ENCODE peak calls at places on chromosome 22, in four cellular contexts. U is EL; F is activated naive CD8-positive, alpha-beta T cell treated with anti-CD3 and anti-CD28 coated beads, Interleukin-2, amount 50 U/mL, for 24 hours; Q is CD4-positive, alpha-beta memory T cell. D is an unnamed sample.

GRCh38 chr22:49297286-49297870 is 530.3 kb downstream of the BRD1 start:
- DNase-seq in U (no peak), F (no peak), Q (no peak), D (no peak)

GRCh38 chr22:30574095-30574981 is at the start of gene GAL3ST1:
- DNase-seq in Q (no peak), F (no peak), U (no peak), D (no peak)

GRCh38 chr22:41417622-41418390 is 28.8 kb downstream of the TOB2 start:
- DNase-seq in F (no peak), U (peak), Q (no peak), D (peak)

GRCh38 chr22:22710719-22711531 is 66.5 kb downstream of the GGTLC2 start:
- DNase-seq in Q (peak), U (peak), F (peak), D (no peak)

GRCh38 chr22:25351631-25352293 is 132.3 kb downstream of the CRYBB2 start:
- DNase-seq in F (no peak), U (no peak), Q (no peak), D (no peak)

GRCh38 chr22:36155702-36156101 is 4.9 kb downstream of the APOL3 start:
- DNase-seq in U (no peak), Q (no peak), F (no peak), D (no peak)

GRCh38 chr22:21594865-21595452 is 27.4 kb downstream of the UBE2L3 start:
- DNase-seq in U (no peak), F (no peak), Q (no peak), D (no peak)

GRCh38 chr22:19448076-19448607 is 631 bp upstream of the C22orf39 start:
- DNase-seq in U (peak), F (peak), Q (no peak), D (peak)

GRCh38 chr22:26086359-26086758 is 82.9 kb upstream of the SEZ6L start:
- DNase-seq in U (no peak), Q (no peak), F (no peak), D (no peak)

GRCh38 chr22:17705565-17706450 is 67.3 kb downstream of the BCL2L13 start:
- DNase-seq in Q (no peak), U (peak), F (no peak), D (peak)

GRCh38 chr22:35375031-35375430 is 5.9 kb upstream of the HMOX1 start:
- DNase-seq in Q (no peak), U (no peak), F (no peak), D (peak)

GRCh38 chr22:22060200-22061084 is 77.9 kb upstream of the TOP3B start:
- DNase-seq in U (peak), Q (peak), F (peak), D (peak)

GRCh38 chr22:20260071-20260722 is 7.9 kb downstream of the RTN4R start:
- DNase-seq in F (no peak), U (no peak), Q (no peak), D (no peak)

GRCh38 chr22:46073683-46074504 is 76.4 kb upstream of the PPARA start:
- DNase-seq in F (no peak), U (peak), Q (no peak), D (peak)

GRCh38 chr22:47090591-47091240 is 328.3 kb downstream of the TBC1D22A start:
- DNase-seq in U (peak), Q (peak), F (no peak), D (no peak)

GRCh38 chr22:17785185-17786184 is 11.2 kb upstream of the BID start:
- DNase-seq in F (peak), U (peak), Q (peak), D (no peak)

GRCh38 chr22:28759861-28760560 is 12.5 kb upstream of the CCDC117 start:
- DNase-seq in F (no peak), U (no peak), Q (no peak), D (peak)

GRCh38 chr22:17267661-17268330 is 48.6 kb upstream of the ADA2 start:
- DNase-seq in Q (no peak), F (no peak), U (no peak), D (no peak)

GRCh38 chr22:46549565-46549840 is 12.1 kb upstream of the CELSR1 start:
- DNase-seq in F (no peak), U (no peak), Q (no peak), D (no peak)

GRCh38 chr22:48637231-48637630 is 1190.4 kb downstream of the BRD1 start:
- DNase-seq in Q (no peak), F (no peak), U (no peak), D (no peak)

GRCh38 chr22:17952273-17952801 is 72.0 kb downstream of the MICAL3 start:
- DNase-seq in Q (no peak), U (no peak), F (no peak), D (no peak)

GRCh38 chr22:35477911-35478582 is 62.6 kb upstream of the RASD2 start:
- DNase-seq in F (no peak), Q (no peak), U (peak), D (peak)

GRCh38 chr22:30889268-30889995 is 79.1 kb downstream of the MORC2 start:
- DNase-seq in U (no peak), F (no peak), Q (no peak), D (no peak)

GRCh38 chr22:23251445-23252093 is 71.3 kb downstream of the BCR start:
- DNase-seq in Q (no peak), F (peak), U (peak), D (no peak)

GRCh38 chr22:46614070-46614931 is 5.9 kb upstream of the GRAMD4 start:
- DNase-seq in Q (peak), U (no peak), F (peak), D (no peak)

D was measured in LHCN-M2.